ENCODE peak calls at places on chromosomes 1 and 21, in five cellular contexts. One of them, this sample, is unnamed.
A peak's percentile ranks its signal among the peaks of the same experiment; 100 is the strongest.

GRCh38 chr1:16145030-16145987 is 10.6 kb downstream of the EPHA2 start:
- DNase-seq in uterus: peak; percentile 79
- DNase-seq in mammary epithelial cell: peak; percentile 91
- DNase-seq in cardiac muscle cell: peak; percentile 92
- DNase-seq in fibroblast of lung: peak; percentile 94
- DNase-seq in this sample: peak; percentile 91

GRCh38 chr1:174114788-174115448 is 44.4 kb upstream of the RABGAP1L start:
- DNase-seq in uterus: no peak
- DNase-seq in mammary epithelial cell: peak; percentile 67
- DNase-seq in cardiac muscle cell: peak; percentile 68
- DNase-seq in fibroblast of lung: peak; percentile 35
- DNase-seq in this sample: no peak

GRCh38 chr1:11072216-11072917 is 12.5 kb upstream of the SRM start:
- DNase-seq in uterus: no peak
- DNase-seq in mammary epithelial cell: no peak
- DNase-seq in cardiac muscle cell: no peak
- DNase-seq in fibroblast of lung: no peak
- DNase-seq in this sample: no peak

GRCh38 chr1:214475746-214476145 is 75.7 kb downstream of the PTPN14 start:
- DNase-seq in uterus: no peak
- DNase-seq in mammary epithelial cell: no peak
- DNase-seq in cardiac muscle cell: no peak
- DNase-seq in fibroblast of lung: peak; percentile 49
- DNase-seq in this sample: no peak

GRCh38 chr1:18108313-18109057 is 887 bp downstream of the IGSF21 start:
- DNase-seq in uterus: no peak
- DNase-seq in mammary epithelial cell: no peak
- DNase-seq in cardiac muscle cell: no peak
- DNase-seq in fibroblast of lung: no peak
- DNase-seq in this sample: no peak

GRCh38 chr1:235411489-235412486 is 44.6 kb downstream of the TBCE start:
- DNase-seq in uterus: no peak
- DNase-seq in mammary epithelial cell: no peak
- DNase-seq in cardiac muscle cell: peak; percentile 19
- DNase-seq in fibroblast of lung: peak; percentile 15
- DNase-seq in this sample: no peak

GRCh38 chr21:35257413-35257812 is 208.3 kb upstream of the RUNX1 start:
- DNase-seq in uterus: peak; percentile 45
- DNase-seq in mammary epithelial cell: peak; percentile 95
- DNase-seq in cardiac muscle cell: peak; percentile 95
- DNase-seq in fibroblast of lung: peak; percentile 95
- DNase-seq in this sample: no peak

GRCh38 chr1:38941527-38942019 is at the start of gene RHBDL2:
- DNase-seq in uterus: peak; percentile 39
- DNase-seq in mammary epithelial cell: peak; percentile 86
- DNase-seq in cardiac muscle cell: peak; percentile 70
- DNase-seq in fibroblast of lung: peak; percentile 61
- DNase-seq in this sample: peak; percentile 62

GRCh38 chr1:23282967-23283366 is 61.1 kb downstream of the HNRNPR start:
- DNase-seq in uterus: no peak
- DNase-seq in mammary epithelial cell: peak; percentile 57
- DNase-seq in cardiac muscle cell: peak; percentile 69
- DNase-seq in fibroblast of lung: peak; percentile 82
- DNase-seq in this sample: no peak

GRCh38 chr1:231194843-231195516 is 33.1 kb downstream of the TRIM67 start:
- DNase-seq in uterus: no peak
- DNase-seq in mammary epithelial cell: no peak
- DNase-seq in cardiac muscle cell: peak; percentile 12
- DNase-seq in fibroblast of lung: no peak
- DNase-seq in this sample: no peak

GRCh38 chr21:45112371-45112770 is 38.0 kb downstream of the ADARB1 start:
- DNase-seq in uterus: no peak
- DNase-seq in mammary epithelial cell: no peak
- DNase-seq in cardiac muscle cell: peak; percentile 26
- DNase-seq in fibroblast of lung: peak; percentile 26
- DNase-seq in this sample: no peak

GRCh38 chr1:173768827-173769226 is 54.0 kb downstream of the KLHL20 start:
- DNase-seq in uterus: no peak
- DNase-seq in mammary epithelial cell: no peak
- DNase-seq in cardiac muscle cell: no peak
- DNase-seq in fibroblast of lung: no peak
- DNase-seq in this sample: no peak

GRCh38 chr1:7371926-7372325 is 399.2 kb upstream of the VAMP3 start:
- DNase-seq in uterus: no peak
- DNase-seq in mammary epithelial cell: no peak
- DNase-seq in cardiac muscle cell: no peak
- DNase-seq in fibroblast of lung: no peak
- DNase-seq in this sample: no peak

GRCh38 chr1:60262701-60263100 is 189.1 kb upstream of the C1orf87 start:
- DNase-seq in uterus: no peak
- DNase-seq in mammary epithelial cell: no peak
- DNase-seq in cardiac muscle cell: no peak
- DNase-seq in fibroblast of lung: no peak
- DNase-seq in this sample: no peak

DNA sequence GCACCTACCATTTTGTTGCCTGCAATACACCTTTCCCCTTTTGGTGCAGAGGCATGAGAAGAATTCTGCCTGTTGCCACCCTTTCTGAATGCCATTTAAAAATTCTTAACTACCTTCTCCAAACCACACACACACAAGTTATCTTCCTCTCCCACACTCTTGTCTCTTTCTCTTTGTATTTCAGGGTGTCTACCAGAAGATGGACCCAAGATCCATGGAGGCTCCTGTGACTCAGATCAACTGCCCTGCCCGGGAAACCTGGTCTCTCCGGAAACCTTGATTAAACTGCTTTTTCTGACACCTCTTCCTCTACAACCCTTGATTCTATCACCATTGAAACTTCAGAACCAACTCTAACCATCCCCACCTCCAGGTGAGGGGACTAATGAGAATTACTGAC is 2.4 kb upstream of the TARS2 start:
- DNase-seq in uterus: no peak
- DNase-seq in mammary epithelial cell: peak; percentile 53
- DNase-seq in cardiac muscle cell: peak; percentile 56
- DNase-seq in fibroblast of lung: peak; percentile 40
- DNase-seq in this sample: no peak
- TF ChIP-seq CTCF in uterus: no peak
- TF ChIP-seq CTCF in mammary epithelial cell: peak; percentile 51
- TF ChIP-seq CTCF in cardiac muscle cell: peak; percentile 35
- TF ChIP-seq CTCF in fibroblast of lung: peak; percentile 23
- TF ChIP-seq CTCF in this sample: peak; percentile 23

DNA sequence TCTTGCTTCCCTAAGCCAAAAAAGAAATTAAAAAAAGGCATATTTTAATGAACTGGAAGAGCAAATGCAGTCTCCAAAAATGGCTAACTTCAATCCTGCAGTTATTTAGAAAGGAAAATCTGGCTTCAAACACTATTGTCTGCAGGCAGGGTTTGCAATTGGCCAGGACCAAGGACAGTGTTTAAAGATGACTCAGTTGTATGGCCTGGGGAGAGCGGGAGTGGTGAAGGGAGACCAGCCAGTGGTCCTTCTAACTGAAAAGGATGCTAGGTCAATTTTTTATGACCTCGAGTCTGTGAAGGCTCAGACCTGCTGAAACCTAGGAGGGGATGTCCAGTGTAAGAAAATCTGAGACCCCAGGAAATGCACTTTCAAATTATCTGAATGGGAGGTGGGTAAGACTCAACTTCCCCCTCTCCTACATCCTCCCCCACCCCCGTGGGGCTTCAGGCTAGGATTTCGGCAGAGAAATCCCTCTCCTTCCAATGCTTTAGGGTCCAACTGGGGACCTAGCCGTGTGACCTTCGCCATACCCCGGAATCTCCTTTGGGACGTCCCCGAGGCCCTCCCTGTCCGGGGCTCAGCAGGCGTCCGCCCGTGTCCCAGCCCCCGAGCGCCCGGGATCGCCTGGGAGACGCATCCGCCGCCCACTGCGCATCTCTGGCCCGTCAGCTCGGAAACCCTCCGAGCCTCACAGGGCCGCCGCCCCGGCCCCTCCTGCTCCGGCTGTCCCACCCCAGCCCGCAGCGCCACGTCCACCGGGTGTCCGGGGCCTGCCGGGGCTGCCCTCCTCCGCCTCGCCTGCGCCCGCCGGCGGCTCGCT is 587 bp upstream of the RIMKLA start:
- DNase-seq in uterus: peak; percentile 16
- DNase-seq in mammary epithelial cell: no peak
- DNase-seq in cardiac muscle cell: peak; percentile 49
- DNase-seq in fibroblast of lung: peak; percentile 44
- DNase-seq in this sample: no peak
- H3K4me3 ChIP-seq in uterus: peak overlapping the region; percentile 43
- H3K4me3 ChIP-seq in mammary epithelial cell: peak overlapping the region; percentile 23
- H3K4me3 ChIP-seq in cardiac muscle cell: peak overlapping the region; percentile 99
- H3K4me3 ChIP-seq in fibroblast of lung: peak overlapping the region; percentile 20
- H3K4me3 ChIP-seq in this sample: peak overlapping the region; percentile 57

GRCh38 chr1:219897914-219898313 is 30.4 kb downstream of the SLC30A10 start:
- DNase-seq in uterus: no peak
- DNase-seq in mammary epithelial cell: no peak
- DNase-seq in cardiac muscle cell: peak; percentile 25
- DNase-seq in fibroblast of lung: no peak
- DNase-seq in this sample: no peak
- TF ChIP-seq CTCF in uterus: no peak
- TF ChIP-seq CTCF in mammary epithelial cell: no peak
- TF ChIP-seq CTCF in cardiac muscle cell: no peak
- TF ChIP-seq CTCF in fibroblast of lung: no peak
- TF ChIP-seq CTCF in this sample: no peak

GRCh38 chr1:40379785-40380452 is 6.4 kb downstream of the SMAP2 start:
- DNase-seq in uterus: no peak
- DNase-seq in mammary epithelial cell: no peak
- DNase-seq in cardiac muscle cell: peak; percentile 67
- DNase-seq in fibroblast of lung: peak; percentile 63
- DNase-seq in this sample: no peak

GRCh38 chr1:40380817-40381216 is 7.3 kb downstream of the SMAP2 start:
- DNase-seq in uterus: no peak
- DNase-seq in mammary epithelial cell: no peak
- DNase-seq in cardiac muscle cell: no peak
- DNase-seq in fibroblast of lung: no peak
- DNase-seq in this sample: no peak

GRCh38 chr1:40382110-40382464 is 8.6 kb downstream of the SMAP2 start:
- DNase-seq in uterus: no peak
- DNase-seq in mammary epithelial cell: no peak
- DNase-seq in cardiac muscle cell: no peak
- DNase-seq in fibroblast of lung: peak; percentile 17
- DNase-seq in this sample: no peak

GRCh38 chr1:40382601-40383000 is 9.1 kb downstream of the SMAP2 start:
- DNase-seq in uterus: no peak
- DNase-seq in mammary epithelial cell: no peak
- DNase-seq in cardiac muscle cell: no peak
- DNase-seq in fibroblast of lung: no peak
- DNase-seq in this sample: no peak

GRCh38 chr1:40381268-40382109 is 8.0 kb downstream of the SMAP2 start:
- DNase-seq in uterus: no peak
- DNase-seq in mammary epithelial cell: peak; percentile 37
- DNase-seq in cardiac muscle cell: no peak
- DNase-seq in fibroblast of lung: no peak
- DNase-seq in this sample: no peak
- H3K4me3 ChIP-seq in uterus: no peak overlapping the region
- H3K4me3 ChIP-seq in mammary epithelial cell: no peak overlapping the region
- H3K4me3 ChIP-seq in cardiac muscle cell: no peak overlapping the region
- H3K4me3 ChIP-seq in fibroblast of lung: no peak overlapping the region
- H3K4me3 ChIP-seq in this sample: no peak overlapping the region

GRCh38 chr1:103424645-103425044 is 100.9 kb upstream of the RNPC3 start:
- DNase-seq in uterus: no peak
- DNase-seq in mammary epithelial cell: no peak
- DNase-seq in cardiac muscle cell: no peak
- DNase-seq in fibroblast of lung: no peak
- DNase-seq in this sample: no peak
- TF ChIP-seq CTCF in uterus: no peak
- TF ChIP-seq CTCF in mammary epithelial cell: no peak
- TF ChIP-seq CTCF in cardiac muscle cell: no peak
- TF ChIP-seq CTCF in fibroblast of lung: no peak
- TF ChIP-seq CTCF in this sample: no peak

DNA sequence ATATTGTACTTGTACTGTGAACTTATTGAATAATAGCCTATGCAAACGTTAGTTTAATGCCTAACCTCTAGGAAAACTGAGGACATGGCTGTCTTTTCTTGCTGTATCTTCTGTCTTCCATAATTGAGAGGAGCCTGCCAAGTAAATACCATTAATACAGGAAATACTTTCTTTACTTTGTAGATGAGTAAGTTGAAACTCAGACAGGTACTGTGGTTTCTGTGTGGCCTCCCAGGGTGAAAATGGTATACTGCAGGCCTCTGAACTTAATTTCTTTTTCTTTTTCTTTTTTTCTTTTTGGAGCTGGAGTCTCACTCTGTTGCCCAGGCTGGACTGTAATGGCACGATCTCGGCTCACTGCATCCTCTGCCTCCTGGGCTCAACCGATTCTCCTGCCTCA is 208.8 kb upstream of the ADGRL4 start:
- DNase-seq in uterus: no peak
- DNase-seq in mammary epithelial cell: peak; percentile 26
- DNase-seq in cardiac muscle cell: no peak
- DNase-seq in fibroblast of lung: no peak
- DNase-seq in this sample: no peak
- H3K4me3 ChIP-seq in uterus: no peak overlapping the region
- H3K4me3 ChIP-seq in mammary epithelial cell: no peak overlapping the region
- H3K4me3 ChIP-seq in cardiac muscle cell: no peak overlapping the region
- H3K4me3 ChIP-seq in fibroblast of lung: no peak overlapping the region
- H3K4me3 ChIP-seq in this sample: no peak overlapping the region

DNA sequence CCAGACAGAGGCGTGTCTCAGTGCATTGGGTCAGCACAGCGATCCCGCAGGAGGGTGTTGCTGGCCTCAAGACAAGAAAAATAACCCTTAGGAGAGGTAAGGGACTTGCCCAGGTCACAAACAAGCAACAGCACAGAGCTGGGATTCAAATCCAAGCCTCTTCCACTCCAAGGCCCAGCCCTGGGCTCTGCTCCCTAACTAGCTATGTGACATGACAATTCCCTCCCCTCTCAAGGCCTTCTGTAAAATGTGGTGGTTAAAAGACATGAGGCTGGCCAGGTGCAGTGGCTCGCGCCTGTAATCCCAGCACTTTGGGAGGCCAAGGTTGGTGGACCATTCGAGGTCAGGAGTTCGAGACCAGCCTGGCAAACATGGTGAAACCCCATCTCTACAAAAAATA is 28.1 kb upstream of the LAPTM5 start:
- DNase-seq in uterus: no peak
- DNase-seq in mammary epithelial cell: no peak
- DNase-seq in cardiac muscle cell: no peak
- DNase-seq in fibroblast of lung: no peak
- DNase-seq in this sample: no peak
- TF ChIP-seq CTCF in uterus: no peak
- TF ChIP-seq CTCF in mammary epithelial cell: no peak
- TF ChIP-seq CTCF in cardiac muscle cell: no peak
- TF ChIP-seq CTCF in fibroblast of lung: no peak
- TF ChIP-seq CTCF in this sample: no peak